ENCODE peak calls at places on chromosomes 6 and 20, in six cellular contexts. N, R, I, F, S and Z are unnamed samples.

GRCh38 chr6:34149831-34150400 is 4.0 kb upstream of the GRM4 start:
- DNase-seq in N (no peak), R (no peak), I (no peak), F (no peak), S (no peak), Z (no peak)

GRCh38 chr6:15823838-15824414 is 161.1 kb upstream of the DTNBP1 start:
- DNase-seq in N (no peak), R (no peak), I (no peak), F (no peak), S (no peak), Z (no peak)

GRCh38 chr6:113847435-113847834 is 9.7 kb upstream of the MARCKS start:
- DNase-seq in N (no peak), R (no peak), I (no peak), F (no peak), S (peak; percentile 24), Z (no peak)

GRCh38 chr6:4909063-4909645 is 94.7 kb downstream of the RPP40 start:
- DNase-seq in N (no peak), R (no peak), I (no peak), F (no peak), S (no peak), Z (no peak)

GRCh38 chr6:7087491-7087979 is 20.2 kb upstream of the RREB1 start:
- DNase-seq in N (no peak), R (no peak), I (no peak), F (peak; percentile 52), S (no peak), Z (no peak)

GRCh38 chr6:14734416-14735340 is 511.2 kb upstream of the JARID2 start:
- DNase-seq in N (peak; percentile 81), R (no peak), I (no peak), F (peak; percentile 60), S (peak; percentile 98), Z (no peak)

GRCh38 chr6:170139531-170139930 is 151.3 kb downstream of the DLL1 start:
- DNase-seq in N (no peak), R (no peak), I (no peak), F (no peak), S (no peak), Z (no peak)

GRCh38 chr6:159633196-159633595 is 59.8 kb downstream of the SOD2 start:
- DNase-seq in N (peak; percentile 21), R (no peak), I (peak; percentile 9), F (no peak), S (peak; percentile 23), Z (peak; percentile 49)

GRCh38 chr6:20211941-20212391 is 303 bp downstream of the MBOAT1 start:
- DNase-seq in N (peak; percentile 47), R (peak; percentile 51), I (peak; percentile 41), F (peak; percentile 34), S (no peak), Z (peak; percentile 48)

GRCh38 chr20:5504061-5504739 is 187.4 kb upstream of the PROKR2 start:
- DNase-seq in N (peak; percentile 60), R (peak; percentile 62), I (peak; percentile 35), F (no peak), S (peak; percentile 70), Z (peak; percentile 84)

GRCh38 chr6:56483929-56484328 is 158.8 kb downstream of the DST start:
- DNase-seq in N (no peak), R (no peak), I (no peak), F (no peak), S (peak; percentile 78), Z (no peak)

GRCh38 chr20:49674383-49675352 is 39.0 kb downstream of the B4GALT5 start:
- DNase-seq in N (peak; percentile 57), R (peak; percentile 69), I (no peak), F (no peak), S (peak; percentile 50), Z (peak; percentile 48)

GRCh38 chr6:39102024-39102820 is 12.8 kb downstream of the SAYSD1 start:
- DNase-seq in N (peak; percentile 87), R (peak; percentile 20), I (peak; percentile 70), F (peak; percentile 23), S (peak; percentile 71), Z (peak; percentile 79)

GRCh38 chr6:119545245-119545644 is 195.7 kb upstream of the MAN1A1 start:
- DNase-seq in N (no peak), R (no peak), I (no peak), F (no peak), S (no peak), Z (no peak)

GRCh38 chr20:22333885-22334545 is 250.4 kb downstream of the FOXA2 start:
- DNase-seq in N (peak; percentile 70), R (peak; percentile 45), I (peak; percentile 67), F (peak; percentile 56), S (peak; percentile 66), Z (peak; percentile 80)

GRCh38 chr6:52391599-52391998 is 28.5 kb upstream of the EFHC1 start:
- DNase-seq in N (no peak), R (no peak), I (no peak), F (no peak), S (no peak), Z (no peak)

GRCh38 chr20:57713951-57714350 is 4.1 kb upstream of the PMEPA1 start:
- DNase-seq in N (no peak), R (no peak), I (no peak), F (no peak), S (no peak), Z (no peak)

GRCh38 chr20:58712116-58712822 is 19.7 kb downstream of the NPEPL1 start:
- DNase-seq in N (no peak), R (peak; percentile 8), I (no peak), F (peak; percentile 3), S (no peak), Z (no peak)

GRCh38 chr6:125154184-125155135 is 887 bp downstream of the TPD52L1 start:
- DNase-seq in N (no peak), R (peak; percentile 42), I (peak; percentile 55), F (peak; percentile 14), S (peak; percentile 25), Z (peak; percentile 75)